ENCODE peak calls at places on chromosomes 7 and 10, in five cellular contexts. One of them, this sample, is unnamed. For H3K4me1 and H3K9me3, the result is how much of the 10 kb centered on the place peaks cover.

GRCh38 chr7:46385662-46386309 is 464.7 kb upstream of the IGFBP3 start:
- DNase-seq in psoas muscle: no peak
- DNase-seq in breast epithelium: no peak
- DNase-seq in kidney: no peak
- DNase-seq in heart left ventricle: no peak
- DNase-seq in this sample: no peak

GRCh38 chr7:83866587-83866986 is 217.6 kb upstream of the SEMA3E start:
- DNase-seq in kidney: no peak
- DNase-seq in heart left ventricle: no peak
- DNase-seq in psoas muscle: no peak
- DNase-seq in breast epithelium: no peak
- DNase-seq in this sample: no peak

GRCh38 chr10:8811201-8811600 is 756.7 kb downstream of the GATA3 start:
- DNase-seq in breast epithelium: no peak
- DNase-seq in kidney: no peak
- DNase-seq in heart left ventricle: no peak
- DNase-seq in psoas muscle: no peak
- DNase-seq in this sample: no peak

GRCh38 chr10:92239600-92240288 is 51.1 kb downstream of the CPEB3 start:
- DNase-seq in kidney: peak
- DNase-seq in breast epithelium: no peak
- DNase-seq in psoas muscle: peak
- DNase-seq in heart left ventricle: peak
- DNase-seq in this sample: peak

GRCh38 chr7:137772748-137773147 is 74.0 kb downstream of the DGKI start:
- DNase-seq in breast epithelium: no peak
- DNase-seq in kidney: no peak
- DNase-seq in heart left ventricle: no peak
- DNase-seq in psoas muscle: no peak
- DNase-seq in this sample: no peak

GRCh38 chr10:80497187-80498038 is 40.3 kb upstream of the SH2D4B start:
- DNase-seq in kidney: no peak
- DNase-seq in breast epithelium: no peak
- DNase-seq in heart left ventricle: peak
- DNase-seq in psoas muscle: peak
- DNase-seq in this sample: peak

GRCh38 chr10:74081192-74081803 is 69.3 kb downstream of the AP3M1 start:
- DNase-seq in kidney: no peak
- DNase-seq in breast epithelium: no peak
- DNase-seq in psoas muscle: no peak
- DNase-seq in heart left ventricle: peak
- DNase-seq in this sample: peak

GRCh38 chr7:37342665-37343471 is 105.8 kb downstream of the ELMO1 start:
- DNase-seq in breast epithelium: no peak
- DNase-seq in kidney: no peak
- DNase-seq in psoas muscle: peak
- DNase-seq in heart left ventricle: no peak
- DNase-seq in this sample: no peak

GRCh38 chr7:112421666-112422486 is 28.4 kb upstream of the IFRD1 start:
- DNase-seq in heart left ventricle: no peak
- DNase-seq in kidney: no peak
- DNase-seq in psoas muscle: no peak
- DNase-seq in breast epithelium: no peak
- DNase-seq in this sample: no peak

GRCh38 chr10:62492012-62492869 is 118.1 kb downstream of the ZNF365 start:
- DNase-seq in breast epithelium: no peak
- DNase-seq in kidney: no peak
- DNase-seq in psoas muscle: no peak
- DNase-seq in heart left ventricle: no peak
- DNase-seq in this sample: no peak

GRCh38 chr10:119768455-119769094 is 42.7 kb downstream of the INPP5F start:
- DNase-seq in breast epithelium: no peak
- DNase-seq in heart left ventricle: no peak
- DNase-seq in kidney: no peak
- DNase-seq in psoas muscle: no peak
- DNase-seq in this sample: no peak

GRCh38 chr7:48636391-48637015 is 287.8 kb upstream of the CDC14C start:
- DNase-seq in heart left ventricle: peak
- DNase-seq in kidney: no peak
- DNase-seq in psoas muscle: no peak
- DNase-seq in breast epithelium: no peak
- DNase-seq in this sample: no peak

GRCh38 chr7:7681191-7681935 is 37.0 kb downstream of the RPA3 start:
- DNase-seq in psoas muscle: no peak
- DNase-seq in breast epithelium: no peak
- DNase-seq in kidney: no peak
- DNase-seq in heart left ventricle: peak
- DNase-seq in this sample: no peak

GRCh38 chr10:3399756-3400155 is 227.2 kb upstream of the PITRM1 start:
- DNase-seq in psoas muscle: no peak
- DNase-seq in heart left ventricle: no peak
- DNase-seq in kidney: no peak
- DNase-seq in breast epithelium: no peak
- DNase-seq in this sample: no peak

GRCh38 chr10:14839305-14839695 is 1.2 kb downstream of the HSPA14 start:
- DNase-seq in kidney: no peak
- DNase-seq in psoas muscle: no peak
- DNase-seq in heart left ventricle: no peak
- DNase-seq in breast epithelium: no peak
- DNase-seq in this sample: no peak

GRCh38 chr7:94276046-94276445 is 118.6 kb upstream of the COL1A2 start:
- DNase-seq in kidney: no peak
- DNase-seq in psoas muscle: no peak
- DNase-seq in heart left ventricle: no peak
- DNase-seq in breast epithelium: no peak
- DNase-seq in this sample: no peak

GRCh38 chr7:34825221-34825620 is 167.2 kb downstream of the NPSR1 start:
- DNase-seq in psoas muscle: no peak
- DNase-seq in kidney: no peak
- DNase-seq in breast epithelium: no peak
- DNase-seq in heart left ventricle: no peak
- DNase-seq in this sample: no peak

GRCh38 chr7:82729172-82730030 is 285.8 kb upstream of the CACNA2D1 start:
- DNase-seq in breast epithelium: no peak
- DNase-seq in psoas muscle: no peak
- DNase-seq in heart left ventricle: no peak
- DNase-seq in kidney: no peak
- DNase-seq in this sample: no peak

GRCh38 chr7:50792342-50793114 is 9.8 kb upstream of the GRB10 start:
- DNase-seq in psoas muscle: peak
- DNase-seq in breast epithelium: no peak
- DNase-seq in kidney: peak
- DNase-seq in heart left ventricle: peak
- DNase-seq in this sample: peak

GRCh38 chr10:84665883-84666463 is 337.6 kb downstream of the CCSER2 start:
- DNase-seq in heart left ventricle: no peak
- DNase-seq in psoas muscle: no peak
- DNase-seq in kidney: no peak
- DNase-seq in breast epithelium: no peak
- DNase-seq in this sample: no peak

GRCh38 chr7:32937344-32938174 is 19.7 kb upstream of the FKBP9 start:
- DNase-seq in breast epithelium: no peak
- DNase-seq in kidney: no peak
- DNase-seq in heart left ventricle: peak
- DNase-seq in psoas muscle: peak
- DNase-seq in this sample: peak

GRCh38 chr10:102395677-102396197 is at the start of gene NFKB2:
- DNase-seq in kidney: no peak
- DNase-seq in psoas muscle: no peak
- DNase-seq in heart left ventricle: no peak
- DNase-seq in breast epithelium: no peak
- DNase-seq in this sample: no peak

GRCh38 chr10:102394079-102394800 is 1.3 kb upstream of the NFKB2 start:
- DNase-seq in kidney: peak
- DNase-seq in breast epithelium: peak
- DNase-seq in psoas muscle: peak
- DNase-seq in heart left ventricle: peak
- DNase-seq in this sample: peak

GRCh38 chr10:102392306-102392705 is 3.2 kb upstream of the NFKB2 start:
- DNase-seq in breast epithelium: no peak
- DNase-seq in kidney: no peak
- DNase-seq in psoas muscle: no peak
- DNase-seq in heart left ventricle: no peak
- DNase-seq in this sample: no peak

GRCh38 chr10:102394801-102395676 is 466 bp upstream of the NFKB2 start:
- DNase-seq in breast epithelium: peak
- DNase-seq in psoas muscle: peak
- DNase-seq in kidney: peak
- DNase-seq in heart left ventricle: peak
- DNase-seq in this sample: peak

GRCh38 chr10:102393411-102394078 is 2.0 kb upstream of the NFKB2 start:
- DNase-seq in breast epithelium: no peak
- DNase-seq in kidney: no peak
- DNase-seq in psoas muscle: peak
- DNase-seq in heart left ventricle: no peak
- DNase-seq in this sample: no peak
- TF ChIP-seq CTCF in breast epithelium: no peak
- TF ChIP-seq CTCF in kidney: peak
- TF ChIP-seq CTCF in psoas muscle: peak
- TF ChIP-seq CTCF in heart left ventricle: peak
- TF ChIP-seq CTCF in this sample: no peak

GRCh38 chr7:124089621-124090020 is 56.8 kb upstream of the TMEM229A start:
- DNase-seq in heart left ventricle: no peak
- DNase-seq in kidney: no peak
- DNase-seq in breast epithelium: no peak
- DNase-seq in psoas muscle: no peak
- DNase-seq in this sample: no peak
- H3K4me1 ChIP-seq in heart left ventricle: under half
- H3K4me1 ChIP-seq in kidney: under half
- H3K4me1 ChIP-seq in breast epithelium: under half
- H3K4me1 ChIP-seq in psoas muscle: under half
- H3K4me1 ChIP-seq in this sample: under half

GRCh38 chr7:19530852-19531251 is 178.0 kb downstream of the POLR1F start:
- DNase-seq in psoas muscle: no peak
- DNase-seq in breast epithelium: no peak
- DNase-seq in kidney: no peak
- DNase-seq in heart left ventricle: no peak
- DNase-seq in this sample: no peak
- H3K9me3 ChIP-seq in psoas muscle: under half
- H3K9me3 ChIP-seq in breast epithelium: under half
- H3K9me3 ChIP-seq in kidney: under half
- H3K9me3 ChIP-seq in heart left ventricle: under half
- H3K9me3 ChIP-seq in this sample: under half

DNA sequence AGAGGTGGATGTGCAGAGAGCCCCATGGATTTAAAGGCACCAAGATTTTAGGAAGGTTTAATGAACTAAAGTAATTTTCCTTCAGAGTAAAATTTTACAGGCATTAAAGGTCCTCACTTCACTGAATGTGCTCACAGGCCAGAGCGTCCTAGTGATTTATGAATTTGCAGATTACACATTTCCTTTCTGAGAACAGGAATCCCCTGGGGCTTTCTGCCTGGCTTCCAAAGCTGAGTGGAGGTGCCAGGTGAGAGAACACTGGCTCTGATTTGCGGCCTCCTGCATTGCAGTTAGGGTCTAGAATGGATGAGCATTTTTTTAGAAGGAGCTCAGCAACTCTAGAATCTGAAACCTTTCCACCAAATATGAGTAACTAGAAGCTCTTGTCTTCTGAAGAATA is 194.3 kb downstream of the SORCS3 start:
- DNase-seq in psoas muscle: no peak
- DNase-seq in breast epithelium: no peak
- DNase-seq in heart left ventricle: no peak
- DNase-seq in kidney: no peak
- DNase-seq in this sample: no peak
- TF ChIP-seq CTCF in psoas muscle: no peak
- TF ChIP-seq CTCF in breast epithelium: no peak
- TF ChIP-seq CTCF in heart left ventricle: no peak
- TF ChIP-seq CTCF in kidney: no peak
- TF ChIP-seq CTCF in this sample: no peak

GRCh38 chr7:74018261-74018660 is 9.7 kb upstream of the ELN start:
- DNase-seq in breast epithelium: no peak
- DNase-seq in kidney: no peak
- DNase-seq in heart left ventricle: no peak
- DNase-seq in psoas muscle: no peak
- DNase-seq in this sample: no peak

GRCh38 chr7:74013539-74014272 is 14.3 kb upstream of the ELN start:
- DNase-seq in kidney: peak
- DNase-seq in heart left ventricle: no peak
- DNase-seq in psoas muscle: peak
- DNase-seq in breast epithelium: no peak
- DNase-seq in this sample: no peak

GRCh38 chr7:74017122-74017521 is 10.9 kb upstream of the ELN start:
- DNase-seq in psoas muscle: no peak
- DNase-seq in kidney: no peak
- DNase-seq in heart left ventricle: no peak
- DNase-seq in breast epithelium: no peak
- DNase-seq in this sample: no peak

GRCh38 chr7:74012842-74013249 is 15.1 kb upstream of the ELN start:
- DNase-seq in psoas muscle: peak
- DNase-seq in kidney: peak
- DNase-seq in heart left ventricle: no peak
- DNase-seq in breast epithelium: no peak
- DNase-seq in this sample: no peak

DNA sequence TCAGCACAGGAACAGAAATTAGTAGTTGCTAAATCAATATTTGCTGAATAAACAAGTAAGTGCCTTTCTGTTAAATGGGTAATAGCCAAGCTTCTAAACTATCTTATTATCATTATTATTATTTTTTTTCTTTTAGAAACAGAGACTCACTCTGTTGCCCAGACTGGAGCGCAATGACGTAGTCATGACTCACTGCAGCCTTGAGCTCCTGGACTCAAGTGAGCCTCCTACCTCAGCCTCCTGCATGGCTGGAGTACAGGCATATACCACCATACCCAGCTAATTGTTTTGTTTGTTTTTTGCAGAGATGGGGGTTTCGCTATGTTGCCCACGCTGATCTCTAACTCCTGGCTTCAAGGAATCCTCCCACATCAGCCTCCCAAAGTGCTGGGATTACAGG is 12.3 kb upstream of the ELN start:
- DNase-seq in psoas muscle: no peak
- DNase-seq in breast epithelium: no peak
- DNase-seq in heart left ventricle: no peak
- DNase-seq in kidney: no peak
- DNase-seq in this sample: no peak
- H3K4me1 ChIP-seq in psoas muscle: under half
- H3K4me1 ChIP-seq in breast epithelium: under half
- H3K4me1 ChIP-seq in heart left ventricle: under half
- H3K4me1 ChIP-seq in kidney: under half
- H3K4me1 ChIP-seq in this sample: under half